ENCODE peak calls at places on chromosomes 13 and 19, in six cellular contexts. One of them, this sample, is unnamed.

GRCh38 chr19:5714819-5715218 is 5.1 kb downstream of the LONP1 start:
- DNase-seq in activated T-helper 9 cell treated with anti-CD3 and anti-CD28 coated beads, Interleukin-2, amount 50 U/mL, for 16 hours: no peak
- DNase-seq in T follicular helper cell: no peak
- DNase-seq in amygdala: no peak
- DNase-seq in uterus: no peak
- DNase-seq in activated CD8-positive, alpha-beta memory T cell treated with anti-CD3 and anti-CD28 coated beads for 4 hours: no peak
- DNase-seq in this sample: no peak

GRCh38 chr13:46181799-46182490 is at the start of gene LCP1:
- DNase-seq in activated T-helper 9 cell treated with anti-CD3 and anti-CD28 coated beads, Interleukin-2, amount 50 U/mL, for 16 hours: peak
- DNase-seq in T follicular helper cell: peak
- DNase-seq in amygdala: no peak
- DNase-seq in uterus: no peak
- DNase-seq in activated CD8-positive, alpha-beta memory T cell treated with anti-CD3 and anti-CD28 coated beads for 4 hours: peak
- DNase-seq in this sample: peak

GRCh38 chr13:51241720-51242119 is 19.5 kb downstream of the FAM124A start:
- DNase-seq in activated T-helper 9 cell treated with anti-CD3 and anti-CD28 coated beads, Interleukin-2, amount 50 U/mL, for 16 hours: no peak
- DNase-seq in T follicular helper cell: no peak
- DNase-seq in amygdala: no peak
- DNase-seq in uterus: peak
- DNase-seq in activated CD8-positive, alpha-beta memory T cell treated with anti-CD3 and anti-CD28 coated beads for 4 hours: no peak
- DNase-seq in this sample: no peak

GRCh38 chr19:9958451-9958850 is 22.1 kb upstream of the OLFM2 start:
- DNase-seq in activated T-helper 9 cell treated with anti-CD3 and anti-CD28 coated beads, Interleukin-2, amount 50 U/mL, for 16 hours: no peak
- DNase-seq in T follicular helper cell: no peak
- DNase-seq in amygdala: no peak
- DNase-seq in uterus: no peak
- DNase-seq in activated CD8-positive, alpha-beta memory T cell treated with anti-CD3 and anti-CD28 coated beads for 4 hours: no peak
- DNase-seq in this sample: no peak

GRCh38 chr13:103960011-103960410 is 893.8 kb upstream of the SLC10A2 start:
- DNase-seq in activated T-helper 9 cell treated with anti-CD3 and anti-CD28 coated beads, Interleukin-2, amount 50 U/mL, for 16 hours: no peak
- DNase-seq in T follicular helper cell: no peak
- DNase-seq in amygdala: no peak
- DNase-seq in uterus: no peak
- DNase-seq in activated CD8-positive, alpha-beta memory T cell treated with anti-CD3 and anti-CD28 coated beads for 4 hours: no peak
- DNase-seq in this sample: no peak

GRCh38 chr13:26186995-26187394 is 35.1 kb downstream of the RNF6 start:
- DNase-seq in activated T-helper 9 cell treated with anti-CD3 and anti-CD28 coated beads, Interleukin-2, amount 50 U/mL, for 16 hours: no peak
- DNase-seq in T follicular helper cell: no peak
- DNase-seq in amygdala: no peak
- DNase-seq in uterus: no peak
- DNase-seq in activated CD8-positive, alpha-beta memory T cell treated with anti-CD3 and anti-CD28 coated beads for 4 hours: no peak
- DNase-seq in this sample: no peak

GRCh38 chr13:33069365-33069764 is 53.1 kb downstream of the KL start:
- DNase-seq in activated T-helper 9 cell treated with anti-CD3 and anti-CD28 coated beads, Interleukin-2, amount 50 U/mL, for 16 hours: no peak
- DNase-seq in T follicular helper cell: no peak
- DNase-seq in amygdala: no peak
- DNase-seq in uterus: no peak
- DNase-seq in activated CD8-positive, alpha-beta memory T cell treated with anti-CD3 and anti-CD28 coated beads for 4 hours: no peak
- DNase-seq in this sample: no peak

GRCh38 chr19:4829001-4829712 is 2.4 kb downstream of the TICAM1 start:
- DNase-seq in activated T-helper 9 cell treated with anti-CD3 and anti-CD28 coated beads, Interleukin-2, amount 50 U/mL, for 16 hours: no peak
- DNase-seq in T follicular helper cell: no peak
- DNase-seq in amygdala: no peak
- DNase-seq in uterus: no peak
- DNase-seq in activated CD8-positive, alpha-beta memory T cell treated with anti-CD3 and anti-CD28 coated beads for 4 hours: no peak
- DNase-seq in this sample: no peak

GRCh38 chr13:66036024-66036614 is 1194.0 kb downstream of the PCDH9 start:
- DNase-seq in activated T-helper 9 cell treated with anti-CD3 and anti-CD28 coated beads, Interleukin-2, amount 50 U/mL, for 16 hours: no peak
- DNase-seq in T follicular helper cell: no peak
- DNase-seq in amygdala: no peak
- DNase-seq in uterus: no peak
- DNase-seq in activated CD8-positive, alpha-beta memory T cell treated with anti-CD3 and anti-CD28 coated beads for 4 hours: no peak
- DNase-seq in this sample: no peak

GRCh38 chr13:110138700-110139036 is 168.3 kb downstream of the COL4A1 start:
- DNase-seq in activated T-helper 9 cell treated with anti-CD3 and anti-CD28 coated beads, Interleukin-2, amount 50 U/mL, for 16 hours: no peak
- DNase-seq in T follicular helper cell: no peak
- DNase-seq in amygdala: no peak
- DNase-seq in uterus: no peak
- DNase-seq in activated CD8-positive, alpha-beta memory T cell treated with anti-CD3 and anti-CD28 coated beads for 4 hours: no peak
- DNase-seq in this sample: no peak

GRCh38 chr19:497861-498590 is 1.7 kb downstream of the MADCAM1 start:
- DNase-seq in activated T-helper 9 cell treated with anti-CD3 and anti-CD28 coated beads, Interleukin-2, amount 50 U/mL, for 16 hours: no peak
- DNase-seq in T follicular helper cell: no peak
- DNase-seq in amygdala: no peak
- DNase-seq in uterus: no peak
- DNase-seq in activated CD8-positive, alpha-beta memory T cell treated with anti-CD3 and anti-CD28 coated beads for 4 hours: no peak
- DNase-seq in this sample: no peak

GRCh38 chr13:107459430-107459829 is 755.9 kb downstream of the LIG4 start:
- DNase-seq in activated T-helper 9 cell treated with anti-CD3 and anti-CD28 coated beads, Interleukin-2, amount 50 U/mL, for 16 hours: no peak
- DNase-seq in T follicular helper cell: no peak
- DNase-seq in amygdala: no peak
- DNase-seq in uterus: no peak
- DNase-seq in activated CD8-positive, alpha-beta memory T cell treated with anti-CD3 and anti-CD28 coated beads for 4 hours: no peak
- DNase-seq in this sample: no peak

GRCh38 chr19:14672043-14672872 is 2.4 kb downstream of the ADGRE3 start:
- DNase-seq in activated T-helper 9 cell treated with anti-CD3 and anti-CD28 coated beads, Interleukin-2, amount 50 U/mL, for 16 hours: no peak
- DNase-seq in T follicular helper cell: no peak
- DNase-seq in amygdala: no peak
- DNase-seq in uterus: no peak
- DNase-seq in activated CD8-positive, alpha-beta memory T cell treated with anti-CD3 and anti-CD28 coated beads for 4 hours: no peak
- DNase-seq in this sample: no peak

GRCh38 chr19:16496613-16496983 is 404 bp downstream of the C19orf44 start:
- DNase-seq in activated T-helper 9 cell treated with anti-CD3 and anti-CD28 coated beads, Interleukin-2, amount 50 U/mL, for 16 hours: no peak
- DNase-seq in T follicular helper cell: no peak
- DNase-seq in amygdala: no peak
- DNase-seq in uterus: peak
- DNase-seq in activated CD8-positive, alpha-beta memory T cell treated with anti-CD3 and anti-CD28 coated beads for 4 hours: no peak
- DNase-seq in this sample: no peak

GRCh38 chr13:77979721-77980377 is 61.2 kb upstream of the EDNRB start:
- DNase-seq in activated T-helper 9 cell treated with anti-CD3 and anti-CD28 coated beads, Interleukin-2, amount 50 U/mL, for 16 hours: no peak
- DNase-seq in T follicular helper cell: no peak
- DNase-seq in amygdala: no peak
- DNase-seq in uterus: no peak
- DNase-seq in activated CD8-positive, alpha-beta memory T cell treated with anti-CD3 and anti-CD28 coated beads for 4 hours: no peak
- DNase-seq in this sample: no peak

GRCh38 chr13:23709521-23709920 is 139.3 kb downstream of the TNFRSF19 start:
- DNase-seq in activated T-helper 9 cell treated with anti-CD3 and anti-CD28 coated beads, Interleukin-2, amount 50 U/mL, for 16 hours: no peak
- DNase-seq in T follicular helper cell: no peak
- DNase-seq in amygdala: no peak
- DNase-seq in uterus: no peak
- DNase-seq in activated CD8-positive, alpha-beta memory T cell treated with anti-CD3 and anti-CD28 coated beads for 4 hours: no peak
- DNase-seq in this sample: no peak

GRCh38 chr13:75469087-75469486 is 12.9 kb downstream of the TBC1D4 start:
- DNase-seq in activated T-helper 9 cell treated with anti-CD3 and anti-CD28 coated beads, Interleukin-2, amount 50 U/mL, for 16 hours: no peak
- DNase-seq in T follicular helper cell: no peak
- DNase-seq in amygdala: no peak
- DNase-seq in uterus: no peak
- DNase-seq in activated CD8-positive, alpha-beta memory T cell treated with anti-CD3 and anti-CD28 coated beads for 4 hours: no peak
- DNase-seq in this sample: no peak

GRCh38 chr19:10694706-10695105 is 6.5 kb upstream of the QTRT1 start:
- DNase-seq in activated T-helper 9 cell treated with anti-CD3 and anti-CD28 coated beads, Interleukin-2, amount 50 U/mL, for 16 hours: no peak
- DNase-seq in T follicular helper cell: no peak
- DNase-seq in amygdala: no peak
- DNase-seq in uterus: no peak
- DNase-seq in activated CD8-positive, alpha-beta memory T cell treated with anti-CD3 and anti-CD28 coated beads for 4 hours: no peak
- DNase-seq in this sample: no peak

GRCh38 chr13:29596064-29596418 is 553 bp upstream of the SLC7A1 start:
- DNase-seq in activated T-helper 9 cell treated with anti-CD3 and anti-CD28 coated beads, Interleukin-2, amount 50 U/mL, for 16 hours: no peak
- DNase-seq in T follicular helper cell: no peak
- DNase-seq in amygdala: no peak
- DNase-seq in uterus: no peak
- DNase-seq in activated CD8-positive, alpha-beta memory T cell treated with anti-CD3 and anti-CD28 coated beads for 4 hours: no peak
- DNase-seq in this sample: no peak

GRCh38 chr13:26941345-26942174 is 181.0 kb upstream of the GPR12 start:
- DNase-seq in activated T-helper 9 cell treated with anti-CD3 and anti-CD28 coated beads, Interleukin-2, amount 50 U/mL, for 16 hours: no peak
- DNase-seq in T follicular helper cell: no peak
- DNase-seq in amygdala: no peak
- DNase-seq in uterus: no peak
- DNase-seq in activated CD8-positive, alpha-beta memory T cell treated with anti-CD3 and anti-CD28 coated beads for 4 hours: no peak
- DNase-seq in this sample: no peak

GRCh38 chr13:95644611-95645052 is at the start of gene DZIP1:
- DNase-seq in activated T-helper 9 cell treated with anti-CD3 and anti-CD28 coated beads, Interleukin-2, amount 50 U/mL, for 16 hours: no peak
- DNase-seq in T follicular helper cell: no peak
- DNase-seq in amygdala: peak
- DNase-seq in uterus: peak
- DNase-seq in activated CD8-positive, alpha-beta memory T cell treated with anti-CD3 and anti-CD28 coated beads for 4 hours: no peak
- DNase-seq in this sample: no peak

GRCh38 chr19:6393982-6394412 is 1.0 kb upstream of the GTF2F1 start:
- DNase-seq in activated T-helper 9 cell treated with anti-CD3 and anti-CD28 coated beads, Interleukin-2, amount 50 U/mL, for 16 hours: peak
- DNase-seq in T follicular helper cell: no peak
- DNase-seq in amygdala: no peak
- DNase-seq in uterus: no peak
- DNase-seq in activated CD8-positive, alpha-beta memory T cell treated with anti-CD3 and anti-CD28 coated beads for 4 hours: no peak
- DNase-seq in this sample: peak

GRCh38 chr19:43425567-43426392 is 11.1 kb downstream of the TEX101 start:
- DNase-seq in activated T-helper 9 cell treated with anti-CD3 and anti-CD28 coated beads, Interleukin-2, amount 50 U/mL, for 16 hours: no peak
- DNase-seq in T follicular helper cell: no peak
- DNase-seq in amygdala: no peak
- DNase-seq in uterus: no peak
- DNase-seq in activated CD8-positive, alpha-beta memory T cell treated with anti-CD3 and anti-CD28 coated beads for 4 hours: no peak
- DNase-seq in this sample: no peak

GRCh38 chr13:27338816-27339215 is 68.2 kb downstream of the RASL11A start:
- DNase-seq in activated T-helper 9 cell treated with anti-CD3 and anti-CD28 coated beads, Interleukin-2, amount 50 U/mL, for 16 hours: no peak
- DNase-seq in T follicular helper cell: no peak
- DNase-seq in amygdala: no peak
- DNase-seq in uterus: no peak
- DNase-seq in activated CD8-positive, alpha-beta memory T cell treated with anti-CD3 and anti-CD28 coated beads for 4 hours: no peak
- DNase-seq in this sample: no peak

This sample was measured in activated naive CD8-positive, alpha-beta T cell treated with anti-CD3 and anti-CD28 coated beads, Interleukin-2, amount 50 U/mL, for 16 hours.